ENCODE peak calls at places on chromosomes 12 and 14, in eight cellular contexts. M is psoas muscle, S is adrenal gland, R is body of pancreas, A is MM.1S, H is heart left ventricle, T is transverse colon, I is astrocyte. P is an unnamed sample.

GRCh38 chr12:119685375-119685774 is 17.4 kb downstream of the PRKAB1 start:
- DNase-seq in T (no peak), M (no peak), R (no peak), S (no peak), I (no peak), A (no peak), H (no peak), P (no peak)

GRCh38 chr14:55071870-55072640 is 20.6 kb downstream of the MAPK1IP1L start:
- DNase-seq in S (no peak), A (no peak), H (peak; percentile 42), M (no peak), I (peak; percentile 98), R (no peak), T (no peak), P (peak; percentile 71)

GRCh38 chr12:19484738-19485137 is 45.4 kb downstream of the AEBP2 start:
- DNase-seq in T (no peak), M (no peak), H (no peak), S (no peak), I (no peak), R (no peak), A (no peak), P (no peak)

GRCh38 chr12:29794869-29795268 is 11.1 kb upstream of the TMTC1 start:
- DNase-seq in R (no peak), M (no peak), S (no peak), T (no peak), I (no peak), H (no peak), A (no peak), P (no peak)

GRCh38 chr14:39367387-39367751 is 64.9 kb downstream of the FBXO33 start:
- DNase-seq in T (no peak), M (no peak), I (no peak), S (no peak), R (no peak), A (no peak), H (no peak), P (no peak)

GRCh38 chr12:13173537-13173936 is 23.0 kb upstream of the EMP1 start:
- DNase-seq in S (peak; percentile 64), H (peak; percentile 67), A (peak; percentile 67), M (peak; percentile 75), I (peak; percentile 95), R (peak; percentile 29), T (peak; percentile 41), P (peak; percentile 73)

GRCh38 chr12:104863549-104863948 is 94.5 kb downstream of the SLC41A2 start:
- DNase-seq in A (no peak), I (peak; percentile 26), M (no peak), H (no peak), R (no peak), T (no peak), S (no peak), P (no peak)

GRCh38 chr14:92956961-92957360 is 34.0 kb downstream of the CHGA start:
- DNase-seq in R (no peak), T (no peak), A (no peak), M (no peak), I (no peak), H (no peak), S (no peak), P (no peak)

GRCh38 chr12:32273063-32273521 is 126.3 kb upstream of the FGD4 start:
- DNase-seq in H (no peak), T (no peak), I (peak; percentile 34), R (no peak), A (peak; percentile 74), S (no peak), M (no peak), P (peak; percentile 36)

GRCh38 chr14:94689218-94689984 is 77.2 kb downstream of the SERPINA3 start:
- DNase-seq in S (peak; percentile 78), A (peak; percentile 23), R (peak; percentile 62), I (peak; percentile 7), H (peak; percentile 59), M (peak; percentile 79), T (peak; percentile 50), P (peak; percentile 48)

GRCh38 chr12:123747309-123747708 is 14.8 kb upstream of the DNAH10 start:
- DNase-seq in M (no peak), H (no peak), R (no peak), S (no peak), I (no peak), A (no peak), T (no peak), P (no peak)

GRCh38 chr12:59936546-59936945 is 340.7 kb downstream of the SLC16A7 start:
- DNase-seq in A (no peak), M (no peak), T (no peak), S (no peak), H (no peak), R (no peak), I (no peak), P (no peak)

GRCh38 chr14:80679273-80679672 is 262.3 kb downstream of the CEP128 start:
- DNase-seq in H (no peak), M (no peak), I (no peak), A (no peak), S (no peak), T (no peak), R (no peak), P (no peak)

DNA sequence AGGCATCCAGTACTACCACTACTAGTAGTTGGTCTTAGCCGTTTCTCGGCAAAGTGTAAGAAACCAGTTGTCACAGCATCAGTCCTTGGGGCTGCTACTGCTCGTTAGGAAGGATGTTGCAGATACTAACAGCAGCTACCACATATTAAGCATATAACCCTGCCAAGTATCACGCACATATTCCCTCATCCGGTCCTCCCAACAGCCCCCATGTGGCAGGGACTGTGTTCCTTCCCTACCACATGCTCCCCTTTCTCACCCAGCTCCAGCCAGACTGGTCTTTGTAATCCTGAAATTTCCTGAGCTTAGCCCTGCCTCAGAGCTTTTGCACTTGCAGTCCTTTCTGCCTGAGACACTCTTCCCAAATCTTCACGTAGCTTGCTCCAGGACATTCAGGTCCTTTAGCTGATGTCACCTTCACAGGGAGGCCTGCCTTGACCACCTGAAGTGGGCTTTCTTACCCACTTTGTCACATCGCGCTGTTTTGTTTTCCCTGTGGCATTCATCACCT is 7.8 kb downstream of the ERP29 start:
- DNase-seq in S (no peak), A (no peak), I (no peak), T (no peak), R (no peak), M (no peak), H (no peak), P (no peak)
- H3K36me3 ChIP-seq in S (peaks cover 31% of the 10 kb centered on the region), A (peaks cover under 1% of the 10 kb centered on the region), I (peaks cover 31% of the 10 kb centered on the region), T (peaks cover 14% of the 10 kb centered on the region), R (peaks cover 9% of the 10 kb centered on the region), M (peaks cover 4% of the 10 kb centered on the region), H (peaks cover 76% of the 10 kb centered on the region), P (peaks cover 18% of the 10 kb centered on the region)

DNA sequence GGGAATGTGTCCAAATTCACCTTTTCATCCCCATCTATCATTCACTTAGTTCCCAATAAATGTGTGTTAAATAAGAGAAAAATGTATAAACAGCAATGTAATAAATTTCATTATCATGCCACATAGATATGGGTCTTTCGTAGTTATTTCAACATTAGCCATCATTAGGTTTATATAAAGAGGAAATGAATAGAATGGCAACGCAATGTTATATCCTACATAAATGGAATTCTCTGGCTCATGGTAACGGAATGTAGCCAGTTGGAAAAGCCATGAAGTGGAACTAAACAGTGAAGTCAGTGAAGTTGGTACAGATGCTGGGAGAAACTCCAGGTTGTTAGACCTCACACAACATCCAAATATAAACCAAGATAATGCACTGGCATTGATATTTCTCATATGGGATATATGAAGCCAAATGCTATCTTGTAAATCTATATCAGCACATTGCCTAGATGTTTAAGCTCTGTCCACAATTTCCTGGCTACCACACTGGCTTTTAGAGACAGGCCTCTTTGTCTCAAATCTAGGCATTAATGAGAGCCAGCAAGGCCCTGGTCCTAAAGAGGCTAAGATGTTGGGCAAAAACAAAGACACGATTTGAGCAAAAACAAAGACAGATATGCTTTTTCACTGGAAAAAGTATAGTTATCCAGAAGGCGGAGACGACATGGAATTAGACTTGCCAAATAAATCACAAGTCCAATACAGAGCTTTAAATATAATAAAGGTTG is 861.0 kb downstream of the RPS29 start:
- DNase-seq in S (no peak), H (no peak), I (peak; percentile 82), R (no peak), A (no peak), M (no peak), T (no peak), P (no peak)
- TF ChIP-seq CTCF in S (no peak), H (no peak), I (no peak), R (no peak), A (no peak), M (no peak), T (no peak), P (no peak)

GRCh38 chr12:95518976-95519375 is 32.3 kb downstream of the USP44 start:
- DNase-seq in M (no peak), A (no peak), S (no peak), T (no peak), R (no peak), I (no peak), H (no peak), P (no peak)

GRCh38 chr12:95520825-95521224 is 30.5 kb downstream of the USP44 start:
- DNase-seq in T (no peak), S (no peak), I (no peak), R (no peak), A (no peak), M (no peak), H (no peak), P (no peak)

GRCh38 chr12:95516757-95517156 is 34.5 kb downstream of the USP44 start:
- DNase-seq in R (no peak), H (no peak), M (no peak), I (peak; percentile 30), A (no peak), T (no peak), S (no peak), P (no peak)

GRCh38 chr12:95522692-95523091 is 28.6 kb downstream of the USP44 start:
- DNase-seq in H (no peak), R (no peak), T (no peak), S (no peak), I (no peak), M (no peak), A (no peak), P (no peak)
- H3K36me3 ChIP-seq in H (no peaks in the 10 kb centered on the region), R (no peaks in the 10 kb centered on the region), T (no peaks in the 10 kb centered on the region), S (no peaks in the 10 kb centered on the region), I (no peaks in the 10 kb centered on the region), M (no peaks in the 10 kb centered on the region), A (no peaks in the 10 kb centered on the region), P (no peaks in the 10 kb centered on the region)

GRCh38 chr14:66398437-66398836 is 87.7 kb upstream of the CCDC196 start:
- DNase-seq in A (no peak), S (no peak), I (no peak), H (no peak), R (no peak), M (no peak), T (no peak), P (peak; percentile 15)

GRCh38 chr14:66404051-66404450 is 82.1 kb upstream of the CCDC196 start:
- DNase-seq in H (no peak), M (no peak), I (no peak), R (no peak), S (no peak), T (no peak), A (no peak), P (no peak)

GRCh38 chr14:66405158-66405557 is 81.0 kb upstream of the CCDC196 start:
- DNase-seq in A (no peak), T (no peak), I (peak; percentile 33), R (peak; percentile 38), M (no peak), S (peak; percentile 53), H (no peak), P (no peak)

GRCh38 chr14:66401447-66402095 is 84.6 kb upstream of the CCDC196 start:
- DNase-seq in H (no peak), A (peak; percentile 6), T (no peak), R (peak; percentile 16), I (no peak), M (no peak), S (no peak), P (no peak)

GRCh38 chr14:66403183-66403582 is 83.0 kb upstream of the CCDC196 start:
- DNase-seq in S (no peak), I (peak; percentile 7), T (no peak), M (no peak), A (peak; percentile 45), H (no peak), R (no peak), P (peak; percentile 8)
- TF ChIP-seq CTCF in S (peak; percentile 58), I (peak; percentile 20), T (peak; percentile 30), M (peak; percentile 35), A (peak; percentile 45), H (peak; percentile 47), R (peak; percentile 54), P (peak; percentile 53)